ENCODE peak calls at places on chromosomes 5 and 9, in five cellular contexts. One of them, this sample, is unnamed.

GRCh38 chr9:89448381-89448780 is 49.5 kb downstream of the SEMA4D start:
- DNase-seq in mesendoderm: no peak
- DNase-seq in SK-N-SH: no peak
- DNase-seq in adipocyte: no peak
- DNase-seq in GM12878: no peak
- DNase-seq in this sample: no peak

GRCh38 chr9:76404401-76404800 is 10.2 kb upstream of the RFK start:
- DNase-seq in adipocyte: no peak
- DNase-seq in GM12878: no peak
- DNase-seq in SK-N-SH: no peak
- DNase-seq in mesendoderm: no peak
- DNase-seq in this sample: no peak

GRCh38 chr5:131622633-131623032 is 12.4 kb downstream of the RAPGEF6 start:
- DNase-seq in mesendoderm: no peak
- DNase-seq in adipocyte: no peak
- DNase-seq in GM12878: no peak
- DNase-seq in SK-N-SH: no peak
- DNase-seq in this sample: no peak

GRCh38 chr9:38009035-38009501 is 60.0 kb downstream of the SHB start:
- DNase-seq in mesendoderm: no peak
- DNase-seq in adipocyte: no peak
- DNase-seq in SK-N-SH: no peak
- DNase-seq in GM12878: no peak
- DNase-seq in this sample: no peak

GRCh38 chr9:136078498-136079011 is 16.5 kb downstream of the NACC2 start:
- DNase-seq in adipocyte: no peak
- DNase-seq in SK-N-SH: peak; percentile 15
- DNase-seq in mesendoderm: no peak
- DNase-seq in GM12878: no peak
- DNase-seq in this sample: no peak

GRCh38 chr9:4764033-4764432 is 23.0 kb upstream of the AK3 start:
- DNase-seq in SK-N-SH: no peak
- DNase-seq in adipocyte: no peak
- DNase-seq in GM12878: no peak
- DNase-seq in mesendoderm: no peak
- DNase-seq in this sample: no peak

GRCh38 chr9:133342570-133342969 is 5.4 kb downstream of the MED22 start:
- DNase-seq in mesendoderm: peak; percentile 41
- DNase-seq in adipocyte: no peak
- DNase-seq in SK-N-SH: peak; percentile 57
- DNase-seq in GM12878: no peak
- DNase-seq in this sample: peak; percentile 71

GRCh38 chr9:100848731-100849130 is 179.8 kb upstream of the PLPPR1 start:
- DNase-seq in adipocyte: no peak
- DNase-seq in GM12878: no peak
- DNase-seq in SK-N-SH: no peak
- DNase-seq in mesendoderm: no peak
- DNase-seq in this sample: no peak

GRCh38 chr5:78362220-78362619 is 1.8 kb downstream of the SCAMP1 start:
- DNase-seq in mesendoderm: no peak
- DNase-seq in GM12878: no peak
- DNase-seq in SK-N-SH: no peak
- DNase-seq in adipocyte: no peak
- DNase-seq in this sample: no peak

GRCh38 chr5:68344447-68345111 is 129.0 kb downstream of the PIK3R1 start:
- DNase-seq in mesendoderm: no peak
- DNase-seq in SK-N-SH: no peak
- DNase-seq in adipocyte: peak; percentile 45
- DNase-seq in GM12878: no peak
- DNase-seq in this sample: no peak

DNA sequence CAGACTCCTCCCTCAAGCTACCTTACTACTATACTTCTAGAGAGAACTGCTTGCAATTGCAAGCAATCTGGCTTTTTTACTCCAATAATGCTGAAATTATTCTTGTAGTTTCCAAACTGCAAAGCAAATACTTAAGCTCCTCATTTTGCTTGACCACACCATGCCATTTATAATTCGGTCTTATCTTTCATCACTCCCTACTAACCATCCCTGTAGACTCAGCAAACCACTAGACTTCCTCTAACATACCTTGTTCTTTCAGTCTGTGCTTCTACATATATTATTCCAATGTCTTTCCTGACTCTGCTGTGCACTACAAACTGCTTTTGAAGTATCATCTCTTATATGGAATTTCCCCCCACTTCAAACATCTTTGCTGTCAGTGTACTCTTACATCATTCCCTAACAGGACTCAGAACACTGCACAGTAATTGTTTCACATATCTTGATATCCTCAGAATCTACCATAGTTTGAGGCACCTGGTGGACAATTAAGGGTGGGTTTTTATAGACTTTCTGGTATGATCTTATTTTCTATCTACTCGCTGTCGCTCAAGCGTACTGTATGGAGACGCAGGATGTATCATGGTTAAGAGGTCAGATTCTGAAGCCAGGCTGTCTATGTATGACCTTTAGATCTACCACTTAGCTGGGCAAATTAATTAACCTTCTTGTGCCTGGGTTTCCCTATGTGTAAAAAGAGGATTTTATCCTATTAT is 2.8 kb downstream of the IL6ST start:
- DNase-seq in adipocyte: peak; percentile 37
- DNase-seq in GM12878: no peak
- DNase-seq in SK-N-SH: no peak
- DNase-seq in mesendoderm: no peak
- DNase-seq in this sample: no peak
- H3K9ac ChIP-seq in adipocyte: peak overlapping the region; percentile 100
- H3K9ac ChIP-seq in GM12878: no peak overlapping the region
- H3K9ac ChIP-seq in SK-N-SH: no peak overlapping the region
- H3K9ac ChIP-seq in mesendoderm: peak overlapping the region; percentile 5
- H3K9ac ChIP-seq in this sample: no peak overlapping the region

GRCh38 chr5:157560560-157560959 is 15.0 kb downstream of the ADAM19 start:
- DNase-seq in adipocyte: peak; percentile 62
- DNase-seq in GM12878: no peak
- DNase-seq in SK-N-SH: no peak
- DNase-seq in mesendoderm: no peak
- DNase-seq in this sample: peak; percentile 2
- H3K36me3 ChIP-seq in adipocyte: no peaks in the 10 kb centered on the region
- H3K36me3 ChIP-seq in GM12878: peaks cover 14% of the 10 kb centered on the region
- H3K36me3 ChIP-seq in SK-N-SH: peaks cover 50% of the 10 kb centered on the region
- H3K36me3 ChIP-seq in mesendoderm: peaks cover 18% of the 10 kb centered on the region
- H3K36me3 ChIP-seq in this sample: peaks cover 87% of the 10 kb centered on the region

DNA sequence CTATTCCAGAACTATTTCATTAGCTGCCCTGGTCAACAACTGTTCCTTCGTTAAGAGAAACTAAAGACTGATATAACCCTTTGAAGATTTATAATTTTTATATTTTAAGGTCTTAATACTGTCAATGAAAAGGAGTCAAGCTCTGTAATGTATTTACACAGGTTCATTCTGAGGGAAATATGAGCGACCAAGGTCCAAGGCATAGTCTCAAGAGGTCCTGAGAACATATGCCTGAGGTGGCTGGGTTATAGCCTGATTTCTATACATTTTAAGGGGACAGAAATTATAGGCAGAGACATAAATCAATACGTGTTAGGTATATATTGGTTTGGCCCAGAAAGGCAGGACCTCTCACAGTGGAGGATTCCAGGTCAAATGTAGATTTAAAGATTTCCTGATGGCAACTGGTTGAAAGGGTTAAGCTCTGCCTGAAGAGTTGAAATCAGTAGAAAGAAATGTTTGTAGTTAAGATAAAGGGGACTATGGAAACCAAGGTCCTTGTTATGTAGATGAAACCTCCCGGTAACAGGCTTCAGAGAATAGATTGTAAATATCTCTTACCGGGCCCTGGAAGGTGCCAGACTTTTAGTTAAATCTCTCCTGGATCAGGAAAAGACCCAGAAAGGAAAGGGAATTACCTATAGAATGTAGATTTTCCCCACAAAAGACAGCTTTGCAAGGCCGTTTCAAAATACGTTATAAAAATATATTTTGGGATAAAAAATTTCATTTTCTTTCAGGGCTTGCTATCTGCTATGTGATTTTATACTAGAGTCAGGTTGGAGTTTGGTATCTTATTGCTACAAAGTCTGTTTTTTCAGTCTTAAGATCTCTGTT is 107.3 kb upstream of the PRLR start:
- DNase-seq in mesendoderm: peak; percentile 98
- DNase-seq in adipocyte: no peak
- DNase-seq in SK-N-SH: no peak
- DNase-seq in GM12878: no peak
- DNase-seq in this sample: peak; percentile 59
- H3K4me3 ChIP-seq in mesendoderm: no peak overlapping the region
- H3K4me3 ChIP-seq in adipocyte: no peak overlapping the region
- H3K4me3 ChIP-seq in SK-N-SH: no peak overlapping the region
- H3K4me3 ChIP-seq in GM12878: no peak overlapping the region
- H3K4me3 ChIP-seq in this sample: peak overlapping the region; percentile 68

GRCh38 chr5:149672701-149673455 is 57.2 kb upstream of the PPARGC1B start:
- DNase-seq in SK-N-SH: no peak
- DNase-seq in mesendoderm: no peak
- DNase-seq in adipocyte: no peak
- DNase-seq in GM12878: no peak
- DNase-seq in this sample: no peak

GRCh38 chr5:149671544-149671943 is 58.6 kb upstream of the PPARGC1B start:
- DNase-seq in adipocyte: no peak
- DNase-seq in SK-N-SH: no peak
- DNase-seq in mesendoderm: no peak
- DNase-seq in GM12878: no peak
- DNase-seq in this sample: no peak

GRCh38 chr5:149677721-149678120 is 52.4 kb upstream of the PPARGC1B start:
- DNase-seq in mesendoderm: no peak
- DNase-seq in adipocyte: no peak
- DNase-seq in SK-N-SH: no peak
- DNase-seq in GM12878: peak; percentile 23
- DNase-seq in this sample: no peak

GRCh38 chr5:149674686-149675085 is 55.4 kb upstream of the PPARGC1B start:
- DNase-seq in SK-N-SH: no peak
- DNase-seq in mesendoderm: no peak
- DNase-seq in adipocyte: no peak
- DNase-seq in GM12878: no peak
- DNase-seq in this sample: no peak

GRCh38 chr5:149675467-149676201 is 54.5 kb upstream of the PPARGC1B start:
- DNase-seq in adipocyte: no peak
- DNase-seq in SK-N-SH: no peak
- DNase-seq in GM12878: no peak
- DNase-seq in mesendoderm: no peak
- DNase-seq in this sample: no peak
- H3K9ac ChIP-seq in adipocyte: no peak overlapping the region
- H3K9ac ChIP-seq in SK-N-SH: no peak overlapping the region
- H3K9ac ChIP-seq in GM12878: no peak overlapping the region
- H3K9ac ChIP-seq in mesendoderm: no peak overlapping the region
- H3K9ac ChIP-seq in this sample: no peak overlapping the region

DNA sequence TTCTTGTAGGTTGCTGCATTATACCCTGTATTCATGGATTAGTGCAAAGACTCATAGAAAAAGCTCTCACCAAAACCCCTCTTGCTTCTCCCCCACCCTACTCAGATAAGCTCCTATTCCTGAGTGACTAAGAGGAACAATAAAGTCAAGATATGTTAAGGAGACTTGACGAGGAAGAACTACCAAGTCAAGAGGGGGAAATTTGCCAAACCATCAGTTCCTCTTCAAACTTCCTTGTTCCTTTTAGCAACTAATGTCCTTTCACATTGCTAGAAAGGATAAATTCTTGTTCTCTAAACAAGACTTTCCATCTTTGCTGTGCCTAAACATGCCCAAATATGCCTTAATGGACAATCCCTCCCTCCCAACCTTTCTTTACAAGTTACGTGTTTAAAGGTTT is 27.0 kb downstream of the CNOT8 start:
- DNase-seq in GM12878: no peak
- DNase-seq in mesendoderm: no peak
- DNase-seq in adipocyte: no peak
- DNase-seq in SK-N-SH: no peak
- DNase-seq in this sample: no peak
- H3K36me3 ChIP-seq in GM12878: peaks cover 7% of the 10 kb centered on the region
- H3K36me3 ChIP-seq in mesendoderm: peaks cover 10% of the 10 kb centered on the region
- H3K36me3 ChIP-seq in adipocyte: peaks cover 60% of the 10 kb centered on the region
- H3K36me3 ChIP-seq in SK-N-SH: peaks cover 53% of the 10 kb centered on the region
- H3K36me3 ChIP-seq in this sample: peaks cover 59% of the 10 kb centered on the region

GRCh38 chr9:522190-522589 is 307.5 kb downstream of the DOCK8 start:
- DNase-seq in mesendoderm: no peak
- DNase-seq in SK-N-SH: no peak
- DNase-seq in adipocyte: no peak
- DNase-seq in GM12878: no peak
- DNase-seq in this sample: no peak

GRCh38 chr9:523444-523843 is 308.8 kb downstream of the DOCK8 start:
- DNase-seq in mesendoderm: no peak
- DNase-seq in adipocyte: no peak
- DNase-seq in GM12878: no peak
- DNase-seq in SK-N-SH: no peak
- DNase-seq in this sample: no peak

GRCh38 chr9:520315-520714 is 305.6 kb downstream of the DOCK8 start:
- DNase-seq in SK-N-SH: no peak
- DNase-seq in adipocyte: no peak
- DNase-seq in mesendoderm: no peak
- DNase-seq in GM12878: no peak
- DNase-seq in this sample: no peak

GRCh38 chr9:524008-524407 is 309.3 kb downstream of the DOCK8 start:
- DNase-seq in SK-N-SH: no peak
- DNase-seq in GM12878: no peak
- DNase-seq in mesendoderm: no peak
- DNase-seq in adipocyte: no peak
- DNase-seq in this sample: no peak

GRCh38 chr9:522658-523057 is 308.0 kb downstream of the DOCK8 start:
- DNase-seq in GM12878: no peak
- DNase-seq in adipocyte: no peak
- DNase-seq in mesendoderm: no peak
- DNase-seq in SK-N-SH: no peak
- DNase-seq in this sample: no peak
- H3K4me3 ChIP-seq in GM12878: no peak overlapping the region
- H3K4me3 ChIP-seq in adipocyte: no peak overlapping the region
- H3K4me3 ChIP-seq in mesendoderm: no peak overlapping the region
- H3K4me3 ChIP-seq in SK-N-SH: no peak overlapping the region
- H3K4me3 ChIP-seq in this sample: no peak overlapping the region

DNA sequence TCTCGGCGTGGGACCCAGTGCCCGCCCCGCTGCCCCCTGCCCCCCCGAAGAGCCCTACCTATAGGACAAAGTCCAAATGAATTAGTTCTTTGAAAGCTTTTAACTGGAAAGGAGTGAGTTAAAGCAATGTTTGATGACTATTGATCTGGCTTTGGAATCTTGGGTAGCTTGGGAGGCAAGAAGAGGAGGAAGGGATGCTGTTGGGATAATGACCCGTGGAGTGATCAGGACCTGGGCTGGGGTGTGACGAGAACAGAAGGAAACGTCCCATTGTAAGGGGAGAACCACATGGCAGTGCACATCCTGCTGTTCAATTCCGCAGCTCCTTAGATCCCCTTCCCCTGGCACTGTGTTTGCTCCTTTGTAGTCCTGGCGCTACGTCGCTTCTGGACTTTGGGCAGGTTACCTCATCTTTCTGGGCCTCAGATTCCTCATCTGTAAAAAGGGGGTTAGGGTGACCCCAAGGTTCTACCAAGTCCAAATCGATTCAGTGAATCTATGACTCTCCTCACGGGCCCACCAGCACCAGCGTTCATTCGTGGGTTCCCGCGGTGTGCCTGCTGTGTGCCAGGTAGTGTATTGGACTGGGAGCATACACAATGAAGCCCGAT is 914 bp upstream of the NADK2 start:
- DNase-seq in adipocyte: no peak
- DNase-seq in GM12878: no peak
- DNase-seq in mesendoderm: no peak
- DNase-seq in SK-N-SH: peak; percentile 17
- DNase-seq in this sample: no peak
- H3K9ac ChIP-seq in adipocyte: peak overlapping the region; percentile 96
- H3K9ac ChIP-seq in GM12878: peak overlapping the region; percentile 64
- H3K9ac ChIP-seq in mesendoderm: peak overlapping the region; percentile 59
- H3K9ac ChIP-seq in SK-N-SH: peak overlapping the region; percentile 94
- H3K9ac ChIP-seq in this sample: peak overlapping the region; percentile 90

This sample was measured in endodermal cell.